ENCODE peak calls at places on chromosomes 1 and 21, in nine cellular contexts. T, Y, P, J, M, G, W, U and S are unnamed samples.

GRCh38 chr1:2255420-2256369 is 27.6 kb downstream of the SKI start:
- DNase-seq in T (no peak), Y (no peak), P (peak), J (peak), M (peak), G (peak), W (peak), U (no peak), S (no peak)

GRCh38 chr1:45887156-45887842 is 83.9 kb downstream of the MAST2 start:
- DNase-seq in T (no peak), Y (no peak), P (no peak), J (no peak), M (no peak), G (no peak), W (no peak), U (no peak), S (no peak)

GRCh38 chr1:3420218-3420951 is 34.1 kb upstream of the ARHGEF16 start:
- DNase-seq in T (no peak), Y (no peak), P (no peak), J (no peak), M (no peak), G (no peak), W (no peak), U (no peak), S (no peak)

GRCh38 chr21:28771790-28772501 is 220.7 kb downstream of the LTN1 start:
- DNase-seq in T (no peak), Y (no peak), P (no peak), J (no peak), M (no peak), G (peak), W (no peak), U (no peak), S (no peak)

GRCh38 chr1:106568161-106568560 is 488.3 kb upstream of the PRMT6 start:
- DNase-seq in T (no peak), Y (no peak), P (no peak), J (no peak), M (no peak), G (no peak), W (no peak), U (no peak), S (no peak)

GRCh38 chr1:243912347-243912746 is 62.3 kb upstream of the AKT3 start:
- DNase-seq in T (no peak), Y (no peak), P (no peak), J (no peak), M (no peak), G (no peak), W (no peak), U (no peak), S (no peak)

GRCh38 chr1:35935436-35935835 is 4.5 kb downstream of the AGO3 start:
- DNase-seq in T (no peak), Y (no peak), P (peak), J (no peak), M (no peak), G (no peak), W (no peak), U (no peak), S (no peak)

GRCh38 chr1:209202826-209203439 is 380.6 kb upstream of the CAMK1G start:
- DNase-seq in T (no peak), Y (no peak), P (peak), J (no peak), M (peak), G (peak), W (peak), U (no peak), S (no peak)

GRCh38 chr21:46081862-46082637 is 15.9 kb upstream of the COL6A2 start:
- DNase-seq in T (no peak), Y (no peak), P (no peak), J (no peak), M (no peak), G (no peak), W (no peak), U (no peak), S (no peak)

GRCh38 chr1:59243544-59243943 is 53.4 kb upstream of the FGGY start:
- DNase-seq in T (no peak), Y (no peak), P (no peak), J (no peak), M (no peak), G (no peak), W (no peak), U (no peak), S (no peak)

GRCh38 chr1:157517026-157517425 is 35.3 kb downstream of the FCRL5 start:
- DNase-seq in T (no peak), Y (no peak), P (no peak), J (no peak), M (no peak), G (no peak), W (no peak), U (no peak), S (no peak)

GRCh38 chr1:33182452-33182851 is 609 bp upstream of the TRIM62 start:
- DNase-seq in T (no peak), Y (peak), P (peak), J (no peak), M (no peak), G (peak), W (no peak), U (no peak), S (no peak)

GRCh38 chr1:160007577-160008200 is 24.1 kb downstream of the PIGM start:
- DNase-seq in T (no peak), Y (no peak), P (peak), J (no peak), M (peak), G (peak), W (no peak), U (no peak), S (no peak)

GRCh38 chr1:39761557-39762260 is 9.4 kb downstream of the OXCT2 start:
- DNase-seq in T (no peak), Y (no peak), P (no peak), J (no peak), M (no peak), G (no peak), W (no peak), U (no peak), S (no peak)

GRCh38 chr1:39760074-39761008 is 10.8 kb downstream of the OXCT2 start:
- DNase-seq in T (no peak), Y (no peak), P (no peak), J (no peak), M (no peak), G (no peak), W (no peak), U (no peak), S (no peak)

GRCh38 chr1:39762550-39763540 is 8.3 kb downstream of the OXCT2 start:
- DNase-seq in T (no peak), Y (no peak), P (no peak), J (no peak), M (no peak), G (no peak), W (no peak), U (no peak), S (no peak)

GRCh38 chr1:39759436-39759726 is 11.8 kb downstream of the OXCT2 start:
- DNase-seq in T (no peak), Y (no peak), P (no peak), J (no peak), M (no peak), G (no peak), W (no peak), U (no peak), S (no peak)

DNA sequence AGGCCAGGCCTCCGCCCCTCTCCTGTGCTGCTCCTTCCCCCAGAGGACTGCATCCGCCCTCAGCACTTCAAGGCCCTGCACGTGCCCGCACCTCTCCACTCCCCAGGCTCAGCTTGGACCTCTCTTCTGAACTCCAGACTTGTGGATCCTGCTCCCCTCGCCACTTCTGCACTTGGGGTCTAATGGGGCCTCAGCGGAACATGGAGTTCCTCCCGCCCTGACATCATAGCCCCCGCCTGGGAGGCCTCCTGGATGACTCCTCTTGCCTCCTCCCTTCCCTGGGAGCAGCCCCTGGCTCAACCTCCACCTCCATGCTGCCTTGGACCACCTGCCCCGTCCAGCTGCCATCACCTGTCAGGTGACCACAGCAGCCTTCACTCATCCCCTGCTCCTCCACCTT is 10.1 kb downstream of the OXCT2 start:
- DNase-seq in T (no peak), Y (no peak), P (no peak), J (no peak), M (no peak), G (no peak), W (no peak), U (no peak), S (no peak)
- TF ChIP-seq CTCF in T (no peak), Y (no peak), P (no peak), J (no peak), M (no peak), G (no peak), W (no peak), U (no peak), S (no peak)

DNA sequence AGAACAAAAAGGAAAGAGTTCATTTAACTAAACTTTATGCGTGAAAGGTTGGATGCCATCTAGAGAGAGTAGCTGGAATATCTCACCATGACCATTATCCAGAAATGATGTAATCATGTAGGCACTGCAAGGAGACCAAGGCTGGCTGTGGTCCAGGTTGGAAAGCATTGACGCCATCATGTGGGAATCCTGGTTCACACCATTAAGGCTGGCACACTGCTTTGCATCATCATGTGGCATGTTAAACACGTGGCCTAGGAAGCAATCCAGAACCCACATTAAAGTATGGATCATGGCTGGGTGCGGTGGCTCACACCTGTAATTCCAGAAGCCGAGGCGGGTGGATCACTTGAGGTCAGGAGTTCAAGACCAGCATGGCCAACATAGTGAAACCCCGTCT is 4.3 kb downstream of the ADAMTS1 start:
- DNase-seq in T (no peak), Y (peak), P (no peak), J (peak), M (peak), G (peak), W (no peak), U (no peak), S (no peak)
- TF ChIP-seq CTCF in T (no peak), Y (no peak), P (no peak), J (peak), M (no peak), G (peak), W (no peak), U (no peak), S (no peak)

GRCh38 chr1:202184750-202185460 is 8.7 kb upstream of the LGR6 start:
- DNase-seq in T (peak), Y (peak), P (peak), J (peak), M (peak), G (peak), W (peak), U (peak), S (peak)
- TF ChIP-seq CTCF in T (peak), Y (peak), P (peak), J (peak), M (peak), G (peak), W (peak), U (peak), S (peak)

DNA sequence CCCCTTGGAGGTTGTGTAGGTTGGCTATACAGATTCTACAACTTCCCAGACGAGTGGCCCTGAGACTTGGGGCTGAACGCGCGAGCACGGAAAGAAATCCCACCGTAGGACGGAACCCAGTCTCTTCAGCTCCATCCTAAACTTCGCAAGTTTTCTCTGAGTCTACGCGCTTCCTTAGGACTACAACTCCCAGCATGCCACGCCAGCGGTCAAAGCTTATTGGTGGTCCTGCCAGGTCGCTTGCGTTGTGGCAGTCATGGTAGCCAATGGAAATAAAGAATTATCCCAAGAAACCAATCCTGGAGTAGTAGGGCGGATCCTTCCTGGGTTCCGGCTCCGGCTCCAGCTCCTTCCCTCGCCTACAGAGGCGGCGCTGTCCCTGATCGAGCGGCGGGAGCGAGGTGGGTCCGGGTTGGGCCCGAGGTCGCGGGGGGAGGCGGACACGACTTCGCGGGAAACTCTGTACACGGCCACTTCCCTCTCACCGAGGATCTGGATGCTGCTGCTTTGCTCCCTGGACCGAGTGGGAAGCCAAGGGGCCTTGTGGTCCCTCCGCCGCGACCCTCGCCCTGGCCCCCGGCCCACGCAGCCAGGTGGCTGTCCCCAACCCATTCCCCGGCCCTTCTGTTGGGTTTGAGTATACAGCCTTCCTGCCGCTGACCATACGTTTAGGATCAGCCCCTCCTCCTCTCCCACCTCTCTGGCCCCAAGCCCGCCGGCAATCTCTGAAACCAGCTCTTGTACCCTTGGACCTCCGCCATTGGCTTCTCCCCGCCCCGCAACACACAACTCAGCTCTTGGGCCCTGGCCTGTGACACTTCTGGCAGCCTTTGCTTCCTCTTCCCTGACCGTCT is at the start of gene ZNF691:
- DNase-seq in T (peak), Y (peak), P (peak), J (peak), M (peak), G (peak), W (peak), U (peak), S (peak)
- TF ChIP-seq CTCF in T (no peak), Y (peak), P (peak), J (peak), M (no peak), G (peak), W (peak), U (peak), S (peak)

DNA sequence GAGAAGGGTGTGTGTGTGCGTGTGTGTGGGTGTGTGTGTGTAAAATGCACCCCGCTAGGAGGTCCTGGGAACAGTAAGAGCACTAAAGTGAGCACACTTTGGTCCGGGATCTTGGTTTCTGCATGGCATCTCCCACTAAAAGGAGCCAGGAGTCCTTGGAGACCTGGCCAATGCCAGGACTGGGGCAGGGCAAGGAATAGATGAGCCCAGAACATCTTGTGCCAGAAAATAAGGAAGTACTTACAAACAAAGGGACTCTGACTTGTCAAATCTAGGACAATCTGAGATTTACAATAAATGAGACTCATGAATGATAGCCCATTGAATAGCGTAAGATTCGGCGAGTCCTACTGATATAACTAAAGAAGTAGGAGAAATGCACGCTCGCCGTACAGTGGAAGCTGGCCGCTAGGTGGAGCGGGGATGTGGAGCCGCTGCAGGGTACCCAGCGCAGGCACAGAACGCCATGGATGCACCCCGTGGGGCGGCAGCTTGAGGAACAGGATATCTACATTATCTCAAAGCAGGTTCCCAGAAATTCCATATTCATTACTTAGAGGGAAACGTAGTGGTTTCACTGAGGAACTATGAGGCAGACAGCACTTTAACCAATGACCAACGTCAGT is 7.1 kb downstream of the SLC37A1 start:
- DNase-seq in T (peak), Y (no peak), P (peak), J (no peak), M (no peak), G (no peak), W (no peak), U (no peak), S (no peak)
- TF ChIP-seq CTCF in T (no peak), Y (no peak), P (peak), J (no peak), M (no peak), G (no peak), W (peak), U (no peak), S (peak)

GRCh38 chr1:119516680-119517079 is 9.7 kb downstream of the HSD3B1 start:
- DNase-seq in T (peak), Y (no peak), P (peak), J (no peak), M (peak), G (no peak), W (no peak), U (no peak), S (no peak)
- TF ChIP-seq CTCF in T (peak), Y (no peak), P (peak), J (no peak), M (no peak), G (no peak), W (no peak), U (no peak), S (peak)

GRCh38 chr1:92485374-92486250 is 1.1 kb downstream of the GFI1 start:
- DNase-seq in T (peak), Y (peak), P (peak), J (peak), M (peak), G (no peak), W (no peak), U (peak), S (peak)
- TF ChIP-seq CTCF in T (peak), Y (no peak), P (peak), J (peak), M (no peak), G (no peak), W (peak), U (peak), S (peak)